ENCODE peak calls at places on chromosomes 6 and 20, in six cellular contexts. G is H1, U is H9, W is mesenchymal stem cell, S is neuronal stem cell, J is trophoblast cell. P is an unnamed sample.

GRCh38 chr20:13464702-13465101 is 174.0 kb downstream of the TASP1 start:
- DNase-seq in J (peak), W (peak), G (no peak), U (no peak), S (no peak), P (peak)

GRCh38 chr6:125597411-125598253 is 151.8 kb upstream of the HEY2 start:
- DNase-seq in G (no peak), J (no peak), U (no peak), W (no peak), S (no peak), P (no peak)

GRCh38 chr6:75930954-75931689 is 141.3 kb downstream of the IMPG1 start:
- DNase-seq in S (no peak), W (no peak), G (no peak), J (peak), U (no peak), P (peak)

GRCh38 chr20:21147593-21147992 is 21.7 kb downstream of the KIZ start:
- DNase-seq in U (no peak), S (no peak), G (no peak), W (peak), J (no peak), P (peak)

GRCh38 chr20:23003916-23004315 is 31.2 kb upstream of the SSTR4 start:
- DNase-seq in J (no peak), G (no peak), S (no peak), U (no peak), W (no peak), P (no peak)

GRCh38 chr20:43558412-43559146 is at the start of gene SGK2:
- DNase-seq in U (no peak), J (peak), W (peak), G (no peak), S (no peak), P (peak)

GRCh38 chr20:19849341-19850189 is 91.5 kb downstream of the RIN2 start:
- DNase-seq in J (no peak), W (no peak), G (no peak), U (no peak), S (no peak), P (no peak)

GRCh38 chr6:30397697-30398096 is 52.7 kb downstream of the RPP21 start:
- DNase-seq in W (no peak), U (peak), S (no peak), J (no peak), G (no peak), P (no peak)

GRCh38 chr20:8153281-8153908 is 21.3 kb downstream of the PLCB1 start:
- DNase-seq in U (no peak), S (no peak), G (no peak), J (no peak), W (peak), P (peak)

GRCh38 chr20:35215066-35215956 is 11.2 kb upstream of the MMP24 start:
- DNase-seq in J (no peak), W (peak), U (no peak), S (no peak), G (no peak), P (peak)

GRCh38 chr6:43090557-43090952 is 14.4 kb downstream of the PTK7 start:
- DNase-seq in W (peak), S (no peak), G (no peak), J (no peak), U (peak), P (peak)

GRCh38 chr20:33176101-33176500 is 8.1 kb downstream of the BPIFA2 start:
- DNase-seq in G (no peak), U (no peak), S (no peak), W (no peak), J (no peak), P (no peak)
- H4K91ac ChIP-seq in G (no peak), U (no peak), S (no peak), W (no peak), J (no peak), P (no peak)

DNA sequence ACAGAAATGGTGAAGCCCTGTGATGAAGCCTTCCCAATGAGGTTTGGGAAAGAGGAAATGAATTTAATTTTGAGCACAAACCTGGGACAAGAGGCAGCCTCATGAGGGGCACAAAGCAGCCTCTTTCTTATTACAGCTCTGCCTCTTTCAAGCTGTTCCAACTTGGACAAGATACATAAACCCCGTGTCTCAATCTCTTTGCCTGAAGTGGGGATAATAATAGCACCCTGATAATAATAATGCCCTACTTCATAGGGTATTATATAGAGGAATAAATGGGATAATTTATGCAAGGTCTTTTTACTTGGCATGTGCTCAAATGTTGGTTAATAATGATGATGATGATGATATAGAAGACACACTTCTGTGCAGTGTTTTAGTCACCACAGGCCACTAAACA is 91.1 kb upstream of the PLN start:
- DNase-seq in J (no peak), U (no peak), G (no peak), W (no peak), S (no peak), P (no peak)
- H4K91ac ChIP-seq in J (no peak), U (no peak), G (no peak), W (no peak), S (no peak), P (no peak)

GRCh38 chr6:79797105-79797504 is 150.2 kb downstream of the ELOVL4 start:
- DNase-seq in U (no peak), G (no peak), J (no peak), W (no peak), S (no peak), P (no peak)

GRCh38 chr6:79796197-79796596 is 151.2 kb downstream of the ELOVL4 start:
- DNase-seq in U (no peak), W (no peak), J (no peak), S (no peak), G (no peak), P (no peak)

GRCh38 chr6:79801362-79801761 is 146.0 kb downstream of the ELOVL4 start:
- DNase-seq in U (no peak), J (no peak), G (no peak), S (no peak), W (no peak), P (no peak)

GRCh38 chr6:79797912-79798311 is 149.4 kb downstream of the ELOVL4 start:
- DNase-seq in G (no peak), U (no peak), S (no peak), W (no peak), J (no peak), P (no peak)

GRCh38 chr6:79798841-79799240 is 148.5 kb downstream of the ELOVL4 start:
- DNase-seq in S (no peak), U (no peak), J (no peak), G (no peak), W (no peak), P (no peak)
- H4K91ac ChIP-seq in S (no peak), U (no peak), J (peak), G (no peak), W (no peak), P (no peak)

GRCh38 chr6:165548450-165548849 is 114.6 kb downstream of the PDE10A start:
- DNase-seq in J (no peak), U (no peak), S (no peak), W (no peak), G (no peak), P (no peak)
- H4K91ac ChIP-seq in J (no peak), U (no peak), S (no peak), W (no peak), G (no peak), P (no peak)

GRCh38 chr6:35181933-35182612 is 31.7 kb upstream of the SCUBE3 start:
- DNase-seq in J (peak), G (no peak), U (peak), S (no peak), W (peak), P (peak)
- H4K91ac ChIP-seq in J (peak), G (no peak), U (no peak), S (no peak), W (peak), P (peak)

P was measured in IMR-90.